ENCODE peak calls at places on chromosome 12, in six cellular contexts. P is nephron progenitor cell; Y is AG09309; J is SK-N-SH; W is GM23338; U is activated CD8-positive, alpha-beta T cell treated with anti-CD3 and anti-CD28 coated beads for 36 hours. D is an unnamed sample.

GRCh38 chr12:56020437-56021189 is at the start of gene IKZF4:
- DNase-seq in P (peak), Y (no peak), J (peak), W (peak), U (peak), D (no peak)

GRCh38 chr12:63276537-63277365 is 125.8 kb upstream of the AVPR1A start:
- DNase-seq in P (peak), Y (no peak), J (peak), W (peak), U (peak), D (peak)

GRCh38 chr12:24754690-24755638 is 193.9 kb downstream of the BCAT1 start:
- DNase-seq in P (no peak), Y (peak), J (no peak), W (no peak), U (no peak), D (no peak)

GRCh38 chr12:49413010-49413409 is 45.7 kb downstream of the SPATS2 start:
- DNase-seq in P (no peak), Y (no peak), J (no peak), W (no peak), U (no peak), D (no peak)

GRCh38 chr12:113152835-113153814 is 3.6 kb downstream of the CFAP73 start:
- DNase-seq in P (peak), Y (peak), J (peak), W (peak), U (peak), D (peak)

GRCh38 chr12:96219700-96220206 is 25.6 kb downstream of the ELK3 start:
- DNase-seq in P (no peak), Y (peak), J (peak), W (no peak), U (no peak), D (no peak)

GRCh38 chr12:40202095-40203059 is 22.4 kb upstream of the LRRK2 start:
- DNase-seq in P (no peak), Y (no peak), J (no peak), W (no peak), U (no peak), D (no peak)

GRCh38 chr12:8638951-8639350 is 23.7 kb downstream of the MFAP5 start:
- DNase-seq in P (no peak), Y (no peak), J (no peak), W (no peak), U (no peak), D (no peak)

GRCh38 chr12:111313833-111314259 is 55.0 kb downstream of the PHETA1 start:
- DNase-seq in P (peak), Y (peak), J (peak), W (peak), U (peak), D (peak)

GRCh38 chr12:89383235-89384049 is 31.1 kb upstream of the DUSP6 start:
- DNase-seq in P (no peak), Y (no peak), J (peak), W (no peak), U (no peak), D (no peak)

GRCh38 chr12:4809013-4809448 is 88.8 kb downstream of the GALNT8 start:
- DNase-seq in P (peak), Y (no peak), J (peak), W (peak), U (no peak), D (peak)

GRCh38 chr12:71955946-71956345 is 17.3 kb downstream of the TPH2 start:
- DNase-seq in P (no peak), Y (no peak), J (no peak), W (no peak), U (no peak), D (no peak)

GRCh38 chr12:108685469-108686247 is 45.7 kb downstream of the CORO1C start:
- DNase-seq in P (no peak), Y (no peak), J (no peak), W (no peak), U (no peak), D (no peak)

GRCh38 chr12:118187746-118188390 is 51.9 kb downstream of the PEBP1 start:
- DNase-seq in P (no peak), Y (no peak), J (peak), W (no peak), U (no peak), D (no peak)

GRCh38 chr12:126935435-126935834 is 1331.5 kb upstream of the TMEM132C start:
- DNase-seq in P (no peak), Y (no peak), J (no peak), W (no peak), U (no peak), D (no peak)

GRCh38 chr12:116959845-116960514 is 49.2 kb downstream of the FBXW8 start:
- DNase-seq in P (no peak), Y (no peak), J (peak), W (no peak), U (peak), D (peak)

DNA sequence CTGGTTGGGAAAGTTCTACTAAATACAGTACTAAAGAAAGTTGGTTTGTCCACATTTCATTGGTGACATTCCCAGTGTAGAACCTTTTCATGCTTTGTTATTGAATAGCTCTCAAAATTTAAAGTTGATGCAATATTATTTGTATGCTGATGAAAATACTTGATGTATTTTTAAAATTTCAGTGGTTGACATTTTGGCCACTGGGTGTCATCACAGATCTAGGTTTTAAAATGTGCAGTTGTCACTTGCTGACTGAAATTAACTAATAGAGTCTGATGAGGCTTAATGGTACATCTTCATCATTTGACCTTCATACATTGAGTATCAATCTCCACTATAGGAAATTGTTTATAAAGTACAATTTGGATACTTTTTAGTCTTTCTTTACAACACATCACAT is 37.1 kb downstream of the CMAS start:
- DNase-seq in P (no peak), Y (no peak), J (no peak), W (peak), U (peak), D (peak)
- TF ChIP-seq CTCF in P (no peak), Y (peak), J (peak), W (peak), U (peak), D (no peak)

GRCh38 chr12:17592472-17592871 is 497.5 kb downstream of the RERGL start:
- DNase-seq in P (no peak), Y (no peak), J (no peak), W (no peak), U (no peak), D (no peak)

GRCh38 chr12:17593715-17594406 is 496.1 kb downstream of the RERGL start:
- DNase-seq in P (no peak), Y (no peak), J (no peak), W (no peak), U (no peak), D (no peak)

GRCh38 chr12:17591113-17591512 is 498.9 kb downstream of the RERGL start:
- DNase-seq in P (no peak), Y (no peak), J (no peak), W (no peak), U (no peak), D (no peak)

GRCh38 chr12:17588968-17589367 is 501.0 kb downstream of the RERGL start:
- DNase-seq in P (peak), Y (no peak), J (peak), W (peak), U (no peak), D (no peak)
- TF ChIP-seq CTCF in P (peak), Y (no peak), J (peak), W (peak), U (no peak), D (no peak)

GRCh38 chr12:121628536-121628935 is 2.2 kb downstream of the ORAI1 start:
- DNase-seq in P (no peak), Y (no peak), J (peak), W (no peak), U (peak), D (no peak)

GRCh38 chr12:121626853-121627623 is 708 bp downstream of the ORAI1 start:
- DNase-seq in P (peak), Y (no peak), J (peak), W (peak), U (peak), D (peak)

GRCh38 chr12:121628037-121628436 is 1.7 kb downstream of the ORAI1 start:
- DNase-seq in P (no peak), Y (no peak), J (peak), W (no peak), U (peak), D (no peak)

GRCh38 chr12:121630791-121631190 is 4.5 kb downstream of the ORAI1 start:
- DNase-seq in P (no peak), Y (no peak), J (peak), W (no peak), U (no peak), D (no peak)

GRCh38 chr12:121626087-121626852 is at the start of gene ORAI1:
- DNase-seq in P (peak), Y (no peak), J (peak), W (peak), U (peak), D (peak)
- TF ChIP-seq CTCF in P (no peak), Y (no peak), J (no peak), W (no peak), U (no peak), D (peak)

DNA sequence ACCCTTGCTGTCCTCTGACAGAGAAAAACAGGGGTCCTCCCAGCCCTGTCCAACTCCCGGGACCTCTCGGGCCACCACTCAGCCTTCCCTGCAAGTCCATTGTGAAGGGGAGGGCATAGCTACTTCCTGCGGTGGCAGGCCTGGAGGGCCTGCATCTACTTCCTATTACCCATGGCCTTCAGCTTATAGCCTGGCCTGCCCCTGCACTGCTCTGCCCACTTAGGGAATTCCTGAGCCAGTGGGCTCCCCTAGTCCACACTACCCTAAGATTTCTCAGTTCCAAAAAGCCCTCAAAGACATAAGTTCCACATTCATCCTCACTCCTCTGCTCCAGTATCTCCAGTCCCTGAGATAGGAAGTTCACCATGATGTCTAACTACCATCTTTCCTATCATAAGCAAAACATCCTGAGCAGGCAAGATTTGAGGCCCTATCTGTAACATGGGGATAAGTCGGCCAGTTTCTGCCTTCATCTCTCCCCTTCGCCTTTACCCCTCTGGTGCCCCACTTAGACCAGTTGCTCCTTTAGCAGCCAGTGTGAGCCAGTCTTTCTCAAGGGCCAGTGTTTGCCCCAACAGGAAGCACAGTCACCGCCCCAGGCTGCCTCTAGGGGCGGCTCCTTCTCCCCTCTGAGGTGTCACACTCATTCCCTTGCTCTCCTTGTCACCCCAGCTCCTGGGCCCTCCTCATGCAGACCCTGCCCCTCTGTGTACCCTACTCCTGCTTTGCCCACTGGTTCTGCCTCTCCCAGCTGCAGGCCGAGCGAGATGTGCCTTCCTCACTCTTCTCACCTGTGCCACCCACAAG is 10.9 kb downstream of the HDAC7 start:
- DNase-seq in P (no peak), Y (no peak), J (no peak), W (peak), U (peak), D (no peak)
- TF ChIP-seq CTCF in P (no peak), Y (no peak), J (peak), W (peak), U (peak), D (no peak)

GRCh38 chr12:31531908-31532307 is 59.0 kb downstream of the DENND5B start:
- DNase-seq in P (no peak), Y (no peak), J (no peak), W (no peak), U (no peak), D (no peak)
- TF ChIP-seq CTCF in P (no peak), Y (no peak), J (no peak), W (no peak), U (no peak), D (no peak)

DNA sequence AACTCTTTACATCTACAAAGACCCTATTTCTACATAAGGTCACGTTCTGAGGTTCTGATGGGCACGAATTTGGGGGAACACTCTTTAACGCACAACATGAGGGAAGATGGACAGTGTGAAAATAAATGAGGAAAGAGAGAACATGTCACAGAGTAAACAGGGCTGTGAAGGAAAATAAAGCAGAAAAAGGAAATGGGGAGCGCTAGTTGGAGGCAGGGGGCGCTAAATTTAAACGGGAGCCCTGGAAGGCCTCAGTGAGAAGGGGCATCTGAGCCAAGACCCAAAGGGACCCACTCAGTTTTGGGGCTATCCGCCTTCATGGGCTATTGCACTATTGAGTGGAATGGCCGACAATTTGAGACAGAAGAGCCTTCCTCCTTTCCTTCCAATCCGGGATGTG is 50.5 kb downstream of the PLXNC1 start:
- DNase-seq in P (no peak), Y (no peak), J (no peak), W (peak), U (no peak), D (no peak)
- TF ChIP-seq CTCF in P (no peak), Y (no peak), J (no peak), W (peak), U (no peak), D (no peak)

GRCh38 chr12:123384994-123385376 is 1.1 kb downstream of the KMT5A start:
- DNase-seq in P (no peak), Y (no peak), J (no peak), W (peak), U (no peak), D (no peak)
- TF ChIP-seq CTCF in P (no peak), Y (peak), J (peak), W (no peak), U (no peak), D (no peak)

GRCh38 chr12:103965590-103966407 is at the start of gene TDG:
- DNase-seq in P (peak), Y (peak), J (peak), W (peak), U (peak), D (peak)
- TF ChIP-seq CTCF in P (no peak), Y (peak), J (peak), W (no peak), U (no peak), D (no peak)

GRCh38 chr12:52404951-52405350 is 1.2 kb downstream of the KRT82 start:
- DNase-seq in P (no peak), Y (no peak), J (no peak), W (no peak), U (no peak), D (no peak)
- TF ChIP-seq CTCF in P (no peak), Y (no peak), J (no peak), W (no peak), U (no peak), D (no peak)